ENCODE peak calls at places on chromosomes 12 and 14, in seven cellular contexts. D, F, I, E, X, Y and K are unnamed samples.

GRCh38 chr14:91366749-91367148 is 50.9 kb downstream of the CCDC88C start:
- DNase-seq in D (no peak), E (no peak), Y (no peak), F (no peak), X (no peak), I (no peak), K (no peak)

GRCh38 chr14:94125659-94126418 is 3.6 kb downstream of the IFI27L2 start:
- DNase-seq in Y (no peak), X (no peak), E (no peak), F (no peak), D (no peak), I (no peak), K (no peak)

GRCh38 chr12:124686001-124686884 is 118.8 kb upstream of the NCOR2 start:
- DNase-seq in Y (peak; percentile 72), F (no peak), D (no peak), E (no peak), I (no peak), X (no peak), K (no peak)

GRCh38 chr14:29518335-29518734 is 409.3 kb downstream of the PRKD1 start:
- DNase-seq in I (peak; percentile 82), Y (peak; percentile 15), X (no peak), F (no peak), D (peak; percentile 19), E (no peak), K (no peak)

GRCh38 chr12:131494141-131494733 is 216.7 kb upstream of the SFSWAP start:
- DNase-seq in Y (no peak), E (no peak), D (no peak), X (no peak), F (no peak), I (no peak), K (no peak)

GRCh38 chr12:96061864-96062453 is 26.6 kb upstream of the LTA4H start:
- DNase-seq in Y (peak; percentile 85), D (peak; percentile 93), F (no peak), E (peak; percentile 91), X (peak; percentile 63), I (peak; percentile 78), K (peak; percentile 84)

GRCh38 chr12:122860854-122861585 is 25.8 kb downstream of the HIP1R start:
- DNase-seq in Y (no peak), F (peak; percentile 66), E (no peak), D (no peak), I (no peak), X (no peak), K (no peak)

GRCh38 chr14:90568405-90568804 is 171.6 kb downstream of the CALM1 start:
- DNase-seq in E (no peak), F (no peak), I (no peak), Y (no peak), X (no peak), D (no peak), K (no peak)

GRCh38 chr14:57382283-57382682 is 8.1 kb upstream of the NAA30 start:
- DNase-seq in I (no peak), X (no peak), F (no peak), E (no peak), D (peak; percentile 1), Y (peak; percentile 58), K (no peak)

GRCh38 chr12:70255311-70255710 is 12.1 kb downstream of the CNOT2 start:
- DNase-seq in D (no peak), F (no peak), E (no peak), Y (no peak), I (no peak), X (no peak), K (no peak)

GRCh38 chr14:89443002-89443660 is 26.1 kb upstream of the FOXN3 start:
- DNase-seq in E (no peak), X (no peak), D (no peak), F (no peak), I (no peak), Y (no peak), K (no peak)

GRCh38 chr14:100864960-100865681 is 38.4 kb downstream of the RTL1 start:
- DNase-seq in I (no peak), Y (no peak), D (no peak), E (peak; percentile 59), X (no peak), F (peak; percentile 49), K (no peak)

GRCh38 chr12:132273992-132274334 is 55.4 kb downstream of the GALNT9 start:
- DNase-seq in E (no peak), F (no peak), I (no peak), X (no peak), Y (no peak), D (no peak), K (no peak)

GRCh38 chr12:76002598-76003262 is 28.8 kb downstream of the PHLDA1 start:
- DNase-seq in F (no peak), I (peak; percentile 83), Y (no peak), X (no peak), D (no peak), E (no peak), K (no peak)

GRCh38 chr12:14772946-14773345 is 30.3 kb downstream of the WBP11 start:
- DNase-seq in I (no peak), X (no peak), D (peak; percentile 48), E (no peak), Y (no peak), F (no peak), K (no peak)